ENCODE peak calls at places on chromosomes 7 and 10, in four cellular contexts. A is midbrain, P is T-helper 9 cell, Z is K562. N is an unnamed sample.

GRCh38 chr7:24871765-24872164 is 108.2 kb downstream of the OSBPL3 start:
- DNase-seq in A (no peak), Z (no peak), P (no peak), N (no peak)

GRCh38 chr7:148303295-148304013 is 287.1 kb upstream of the C7orf33 start:
- DNase-seq in Z (no peak), A (no peak), P (no peak), N (peak)

GRCh38 chr7:38744746-38745145 is 113.6 kb upstream of the AMPH start:
- DNase-seq in A (no peak), P (no peak), Z (no peak), N (no peak)

GRCh38 chr7:69439040-69439439 is 159.2 kb upstream of the AUTS2 start:
- DNase-seq in P (no peak), A (no peak), Z (no peak), N (no peak)

GRCh38 chr10:103835121-103836045 is 20.0 kb downstream of the SH3PXD2A start:
- DNase-seq in Z (no peak), P (no peak), A (peak), N (peak)

GRCh38 chr10:65754112-65754511 is 1171.7 kb upstream of the LRRTM3 start:
- DNase-seq in A (no peak), P (no peak), Z (no peak), N (no peak)

GRCh38 chr10:32650246-32650655 is 204.3 kb downstream of the CCDC7 start:
- DNase-seq in Z (no peak), P (no peak), A (no peak), N (no peak)

GRCh38 chr10:79452174-79452611 is 6.8 kb upstream of the ZCCHC24 start:
- DNase-seq in P (no peak), Z (no peak), A (no peak), N (no peak)

GRCh38 chr7:30470783-30471182 is 7.8 kb downstream of the NOD1 start:
- DNase-seq in A (no peak), P (no peak), Z (peak), N (peak)

GRCh38 chr7:117892821-117893220 is 19.6 kb upstream of the CTTNBP2 start:
- DNase-seq in P (no peak), A (no peak), Z (no peak), N (no peak)

GRCh38 chr7:97064972-97065587 is 40.4 kb upstream of the DLX5 start:
- DNase-seq in P (no peak), Z (peak), A (peak), N (no peak)

GRCh38 chr10:86652361-86653202 is 1.8 kb upstream of the OPN4 start:
- DNase-seq in P (no peak), A (no peak), Z (no peak), N (no peak)

GRCh38 chr10:49254556-49255318 is 44.2 kb upstream of the C10orf71 start:
- DNase-seq in A (no peak), P (no peak), Z (no peak), N (no peak)

GRCh38 chr10:93652857-93653256 is 40.5 kb downstream of the PDE6C start:
- DNase-seq in Z (no peak), P (no peak), A (no peak), N (no peak)

GRCh38 chr7:44290250-44290616 is 35.2 kb downstream of the CAMK2B start:
- DNase-seq in P (no peak), A (no peak), Z (no peak), N (peak)

GRCh38 chr10:121168513-121169216 is 317.5 kb downstream of the WDR11 start:
- DNase-seq in P (no peak), Z (no peak), A (no peak), N (no peak)

GRCh38 chr7:1240296-1240820 is 7.7 kb downstream of the UNCX start:
- DNase-seq in A (no peak), Z (no peak), P (no peak), N (no peak)

GRCh38 chr7:15544050-15544449 is 17.8 kb downstream of the AGMO start:
- DNase-seq in P (no peak), A (no peak), Z (no peak), N (no peak)

GRCh38 chr7:124072603-124073324 is 39.9 kb upstream of the TMEM229A start:
- DNase-seq in P (no peak), Z (no peak), A (no peak), N (no peak)

GRCh38 chr10:105964009-105964408 is 1200.5 kb downstream of the SORCS1 start:
- DNase-seq in A (no peak), P (no peak), Z (no peak), N (no peak)

GRCh38 chr10:79170226-79170752 is 101.5 kb downstream of the ZMIZ1 start:
- DNase-seq in P (no peak), A (no peak), Z (no peak), N (no peak)

GRCh38 chr7:96694082-96694481 is 15.6 kb downstream of the SEM1 start:
- DNase-seq in Z (no peak), P (no peak), A (no peak), N (no peak)

GRCh38 chr7:133742709-133743538 is 384.2 kb upstream of the LRGUK start:
- DNase-seq in A (peak), Z (no peak), P (no peak), N (no peak)

GRCh38 chr10:27783660-27784059 is 38.0 kb upstream of the MKX start:
- DNase-seq in Z (no peak), P (no peak), A (no peak), N (no peak)

GRCh38 chr7:13016633-13017324 is 329.3 kb downstream of the ARL4A start:
- DNase-seq in Z (no peak), P (no peak), A (no peak), N (no peak)

GRCh38 chr10:132192076-132192975 is 5.6 kb downstream of the DPYSL4 start:
- DNase-seq in P (no peak), A (no peak), Z (no peak), N (no peak)

GRCh38 chr7:151290355-151290760 is 41.9 kb upstream of the SMARCD3 start:
- DNase-seq in Z (no peak), A (no peak), P (no peak), N (no peak)

GRCh38 chr10:104689105-104689504 is 48.0 kb downstream of the SORCS3 start:
- DNase-seq in P (no peak), A (no peak), Z (no peak), N (no peak)

GRCh38 chr7:73969991-73970390 is 58.0 kb upstream of the ELN start:
- DNase-seq in P (no peak), A (no peak), Z (no peak), N (no peak)

GRCh38 chr7:92904292-92905131 is 68.1 kb upstream of the CDK6 start:
- DNase-seq in P (peak), Z (peak), A (no peak), N (no peak)

GRCh38 chr10:96511044-96511945 is 2.4 kb downstream of the TLL2 start:
- DNase-seq in Z (peak), A (no peak), P (no peak), N (peak)

GRCh38 chr10:6226216-6226615 is 23.5 kb downstream of the PFKFB3 start:
- DNase-seq in A (no peak), Z (no peak), P (no peak), N (no peak)

GRCh38 chr10:60203993-60204618 is 185.6 kb downstream of the ANK3 start:
- DNase-seq in A (peak), Z (no peak), P (no peak), N (no peak)

GRCh38 chr10:14751576-14752330 is 22.9 kb downstream of the FAM107B start:
- DNase-seq in A (peak), Z (no peak), P (no peak), N (peak)